ENCODE peak calls at places on chromosomes 12 and 14, in seven cellular contexts. J is NCI-H1092, N is T follicular helper cell, X is neural crest cell, Z is progenitor cell of endocrine pancreas, G is Right ventricle myocardium superior, O is small intestine. L is an unnamed sample.

GRCh38 chr14:31261523-31261858 is 53.9 kb upstream of the HECTD1 start:
- DNase-seq in Z (no peak), J (no peak), G (no peak), N (no peak), X (no peak), O (no peak), L (no peak)

GRCh38 chr14:69580009-69580577 is 5.4 kb upstream of the CCDC177 start:
- DNase-seq in J (peak; percentile 43), G (no peak), O (peak; percentile 96), N (no peak), X (peak; percentile 39), Z (peak; percentile 24), L (no peak)

GRCh38 chr12:127145929-127146789 is 1120.8 kb upstream of the TMEM132C start:
- DNase-seq in J (no peak), O (peak; percentile 31), X (no peak), G (peak; percentile 89), N (peak; percentile 42), Z (no peak), L (no peak)

GRCh38 chr14:93894992-93895391 is 32.2 kb upstream of the FAM181A start:
- DNase-seq in G (no peak), Z (no peak), J (no peak), N (no peak), O (no peak), X (no peak), L (no peak)

GRCh38 chr12:111224196-111225066 is 144.5 kb downstream of the PHETA1 start:
- DNase-seq in N (no peak), X (no peak), J (no peak), O (no peak), Z (no peak), G (no peak), L (no peak)

GRCh38 chr14:89669209-89669608 is 252.2 kb upstream of the FOXN3 start:
- DNase-seq in O (no peak), X (no peak), J (no peak), Z (no peak), N (no peak), G (no peak), L (no peak)

GRCh38 chr12:67193705-67194104 is 75.5 kb upstream of the CAND1 start:
- DNase-seq in J (no peak), G (no peak), X (peak; percentile 45), O (no peak), N (no peak), Z (peak; percentile 41), L (peak; percentile 24)

GRCh38 chr12:99907210-99907609 is 77.5 kb downstream of the ANKS1B start:
- DNase-seq in N (no peak), X (no peak), J (no peak), G (no peak), Z (no peak), O (no peak), L (no peak)

GRCh38 chr12:64171715-64172114 is 50.4 kb downstream of the KICS2 start:
- DNase-seq in G (no peak), O (no peak), X (no peak), Z (no peak), N (no peak), J (no peak), L (no peak)

GRCh38 chr12:78018939-78019338 is 188.2 kb downstream of the NAV3 start:
- DNase-seq in O (no peak), J (no peak), N (no peak), X (no peak), G (no peak), Z (no peak), L (no peak)

GRCh38 chr14:104445832-104446381 is 133.7 kb upstream of the C14orf180 start:
- DNase-seq in N (no peak), O (no peak), G (peak; percentile 26), Z (no peak), X (no peak), J (no peak), L (peak; percentile 17)

GRCh38 chr12:60100852-60101251 is 505.0 kb downstream of the SLC16A7 start:
- DNase-seq in O (no peak), J (no peak), N (no peak), G (no peak), Z (no peak), X (no peak), L (no peak)

GRCh38 chr14:65958664-65959562 is 527.3 kb upstream of the CCDC196 start:
- DNase-seq in G (no peak), X (no peak), J (peak; percentile 53), O (peak; percentile 43), Z (no peak), N (no peak), L (no peak)

GRCh38 chr14:21219561-21220111 is 49.6 kb downstream of the HNRNPC start:
- DNase-seq in N (no peak), J (no peak), X (no peak), Z (no peak), G (no peak), O (no peak), L (no peak)

GRCh38 chr12:65005716-65006115 is 115.4 kb downstream of the WIF1 start:
- DNase-seq in X (no peak), N (no peak), Z (no peak), G (no peak), J (no peak), O (no peak), L (no peak)

GRCh38 chr14:91392623-91393303 is 24.9 kb downstream of the CCDC88C start:
- DNase-seq in O (no peak), J (no peak), G (no peak), N (no peak), X (no peak), Z (no peak), L (no peak)

L was measured in mesothelial cell of epicardium.